ENCODE peak calls at places on chromosome 20, in eight cellular contexts. M is neural progenitor cell, I is PC-3, D is GM23338, Y is MM.1S, U is HCT116, S is GM23248, R is SK-N-SH. Z is an unnamed sample.

GRCh38 chr20:22492497-22492896 is 91.9 kb downstream of the FOXA2 start:
- DNase-seq in M (no peak), I (peak), D (no peak), Y (no peak), U (no peak), S (no peak), R (no peak), Z (no peak)

GRCh38 chr20:44619294-44619693 is 32.2 kb downstream of the ADA start:
- DNase-seq in M (no peak), I (no peak), D (no peak), Y (no peak), U (no peak), S (no peak), R (no peak), Z (no peak)

GRCh38 chr20:26209171-26209941 is 512.7 kb upstream of the ZNF337 start:
- DNase-seq in M (peak), I (no peak), D (peak), Y (no peak), U (no peak), S (peak), R (peak), Z (peak)

GRCh38 chr20:47336013-47336754 is 20.3 kb downstream of the ZMYND8 start:
- DNase-seq in M (no peak), I (no peak), D (no peak), Y (no peak), U (no peak), S (peak), R (no peak), Z (peak)

GRCh38 chr20:8589956-8590355 is 457.9 kb downstream of the PLCB1 start:
- DNase-seq in M (no peak), I (peak), D (no peak), Y (no peak), U (no peak), S (no peak), R (no peak), Z (no peak)

GRCh38 chr20:56943946-56944345 is 314.8 kb downstream of the TFAP2C start:
- DNase-seq in M (no peak), I (no peak), D (no peak), Y (no peak), U (no peak), S (no peak), R (no peak), Z (no peak)

GRCh38 chr20:63532449-63532971 is 4.7 kb downstream of the PTK6 start:
- DNase-seq in M (peak), I (no peak), D (no peak), Y (no peak), U (no peak), S (no peak), R (peak), Z (no peak)

GRCh38 chr20:35295674-35296073 is 3.4 kb upstream of the FAM83C start:
- DNase-seq in M (no peak), I (no peak), D (no peak), Y (no peak), U (no peak), S (no peak), R (no peak), Z (no peak)

GRCh38 chr20:4069741-4070140 is 54.4 kb upstream of the RNF24 start:
- DNase-seq in M (no peak), I (peak), D (no peak), Y (no peak), U (no peak), S (peak), R (no peak), Z (no peak)

GRCh38 chr20:23048283-23049200 is 930 bp downstream of the THBD start:
- DNase-seq in M (peak), I (peak), D (peak), Y (no peak), U (no peak), S (peak), R (no peak), Z (peak)

GRCh38 chr20:25277051-25277801 is 29.3 kb downstream of the PYGB start:
- DNase-seq in M (no peak), I (no peak), D (no peak), Y (no peak), U (no peak), S (no peak), R (no peak), Z (no peak)

GRCh38 chr20:35467339-35468224 is 12.2 kb downstream of the CEP250 start:
- DNase-seq in M (peak), I (peak), D (no peak), Y (no peak), U (peak), S (no peak), R (no peak), Z (peak)

GRCh38 chr20:38304845-38305447 is 990 bp downstream of the BPI start:
- DNase-seq in M (peak), I (peak), D (peak), Y (peak), U (peak), S (peak), R (peak), Z (no peak)

GRCh38 chr20:16541226-16541625 is 32.0 kb downstream of the KIF16B start:
- DNase-seq in M (no peak), I (no peak), D (no peak), Y (no peak), U (no peak), S (no peak), R (no peak), Z (no peak)

GRCh38 chr20:41598719-41599118 is 19.5 kb downstream of the CHD6 start:
- DNase-seq in M (no peak), I (no peak), D (no peak), Y (no peak), U (no peak), S (no peak), R (no peak), Z (no peak)

GRCh38 chr20:32301719-32302506 is 24.5 kb downstream of the KIF3B start:
- DNase-seq in M (no peak), I (no peak), D (no peak), Y (no peak), U (no peak), S (no peak), R (no peak), Z (no peak)

GRCh38 chr20:44692932-44693476 is 22.2 kb upstream of the CCN5 start:
- DNase-seq in M (no peak), I (peak), D (no peak), Y (no peak), U (peak), S (peak), R (no peak), Z (peak)

GRCh38 chr20:37192137-37192854 is 12.9 kb upstream of the MROH8 start:
- DNase-seq in M (peak), I (peak), D (peak), Y (peak), U (peak), S (peak), R (peak), Z (peak)

GRCh38 chr20:56373942-56374341 is 15.2 kb downstream of the FAM210B start:
- DNase-seq in M (no peak), I (peak), D (no peak), Y (no peak), U (no peak), S (peak), R (no peak), Z (peak)

GRCh38 chr20:43925786-43926185 is 11.1 kb downstream of the TOX2 start:
- DNase-seq in M (no peak), I (peak), D (no peak), Y (no peak), U (no peak), S (peak), R (peak), Z (no peak)

GRCh38 chr20:4083103-4083864 is 67.9 kb upstream of the RNF24 start:
- DNase-seq in M (no peak), I (no peak), D (peak), Y (no peak), U (no peak), S (no peak), R (no peak), Z (no peak)

GRCh38 chr20:63652192-63652980 is 838 bp downstream of the STMN3 start:
- DNase-seq in M (peak), I (no peak), D (peak), Y (no peak), U (no peak), S (peak), R (peak), Z (peak)

GRCh38 chr20:37699202-37699601 is 5.4 kb downstream of the CTNNBL1 start:
- DNase-seq in M (no peak), I (no peak), D (no peak), Y (peak), U (no peak), S (no peak), R (peak), Z (no peak)

GRCh38 chr20:6122111-6122872 is 538 bp downstream of the FERMT1 start:
- DNase-seq in M (peak), I (peak), D (peak), Y (peak), U (no peak), S (peak), R (no peak), Z (peak)

GRCh38 chr20:38307371-38308046 is 3.6 kb downstream of the BPI start:
- DNase-seq in M (peak), I (no peak), D (no peak), Y (no peak), U (no peak), S (peak), R (no peak), Z (no peak)

GRCh38 chr20:9602834-9603173 is 88.4 kb downstream of the LAMP5 start:
- DNase-seq in M (no peak), I (no peak), D (no peak), Y (no peak), U (no peak), S (no peak), R (no peak), Z (no peak)
- TF ChIP-seq EZH2phosphoT487 in M (no peak), I (no peak), D (no peak), Y (no peak), U (no peak), S (no peak), R (no peak), Z (no peak)

GRCh38 chr20:59161626-59162170 is 1.9 kb upstream of the ZNF831 start:
- DNase-seq in M (no peak), I (no peak), D (no peak), Y (no peak), U (no peak), S (no peak), R (no peak), Z (no peak)

GRCh38 chr20:59164681-59165388 is 1.2 kb downstream of the ZNF831 start:
- DNase-seq in M (no peak), I (no peak), D (no peak), Y (no peak), U (no peak), S (no peak), R (no peak), Z (no peak)

GRCh38 chr20:59165794-59166709 is 2.4 kb downstream of the ZNF831 start:
- DNase-seq in M (no peak), I (no peak), D (no peak), Y (no peak), U (no peak), S (no peak), R (no peak), Z (no peak)

GRCh38 chr20:59165389-59165785 is 1.8 kb downstream of the ZNF831 start:
- DNase-seq in M (no peak), I (no peak), D (no peak), Y (no peak), U (no peak), S (no peak), R (no peak), Z (peak)

GRCh38 chr20:59163641-59164530 is at the start of gene ZNF831:
- DNase-seq in M (no peak), I (no peak), D (no peak), Y (no peak), U (no peak), S (no peak), R (no peak), Z (no peak)
- TF ChIP-seq EZH2phosphoT487 in M (no peak), I (no peak), D (no peak), Y (no peak), U (no peak), S (no peak), R (no peak), Z (no peak)

DNA sequence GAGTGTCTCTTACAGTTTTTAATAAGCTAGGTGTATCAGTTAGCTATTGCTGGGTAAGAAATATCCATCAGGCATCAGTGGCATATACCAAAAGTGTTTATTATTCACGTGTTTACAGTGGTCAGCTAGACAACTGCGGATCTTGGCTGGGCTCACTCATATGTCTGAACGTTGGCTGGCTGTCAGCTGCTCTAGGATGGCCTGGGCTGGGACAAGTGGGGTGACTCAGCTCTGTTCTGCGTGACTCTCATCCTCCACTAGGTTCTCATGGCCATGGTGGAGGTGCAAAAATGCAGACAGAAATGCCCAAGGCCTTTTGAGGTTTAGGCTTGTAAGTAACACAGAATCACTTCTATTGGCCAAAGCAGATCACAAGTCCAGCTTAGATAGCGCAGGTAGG is 22.0 kb downstream of the ZNF341 start:
- DNase-seq in M (no peak), I (peak), D (no peak), Y (no peak), U (no peak), S (peak), R (no peak), Z (no peak)
- TF ChIP-seq EZH2phosphoT487 in M (no peak), I (no peak), D (no peak), Y (no peak), U (no peak), S (no peak), R (no peak), Z (no peak)

GRCh38 chr20:11791316-11792228 is 126.1 kb upstream of the BTBD3 start:
- DNase-seq in M (no peak), I (peak), D (peak), Y (no peak), U (no peak), S (no peak), R (no peak), Z (peak)
- TF ChIP-seq EZH2phosphoT487 in M (no peak), I (no peak), D (no peak), Y (no peak), U (no peak), S (no peak), R (no peak), Z (no peak)

GRCh38 chr20:504632-505075 is 38.9 kb downstream of the CSNK2A1 start:
- DNase-seq in M (no peak), I (peak), D (no peak), Y (no peak), U (no peak), S (no peak), R (no peak), Z (peak)
- TF ChIP-seq EZH2phosphoT487 in M (no peak), I (no peak), D (no peak), Y (no peak), U (no peak), S (no peak), R (no peak), Z (no peak)

GRCh38 chr20:59585714-59586404 is 18.5 kb upstream of the PHACTR3 start:
- DNase-seq in M (no peak), I (no peak), D (no peak), Y (no peak), U (no peak), S (no peak), R (no peak), Z (no peak)

GRCh38 chr20:59581983-59582679 is 22.2 kb upstream of the PHACTR3 start:
- DNase-seq in M (no peak), I (no peak), D (no peak), Y (no peak), U (no peak), S (no peak), R (no peak), Z (no peak)

GRCh38 chr20:59586613-59587012 is 17.7 kb upstream of the PHACTR3 start:
- DNase-seq in M (no peak), I (no peak), D (no peak), Y (no peak), U (no peak), S (no peak), R (no peak), Z (no peak)

GRCh38 chr20:59583428-59584277 is 20.7 kb upstream of the PHACTR3 start:
- DNase-seq in M (no peak), I (no peak), D (no peak), Y (no peak), U (no peak), S (peak), R (no peak), Z (no peak)

GRCh38 chr20:59584278-59584925 is 19.9 kb upstream of the PHACTR3 start:
- DNase-seq in M (no peak), I (no peak), D (no peak), Y (no peak), U (no peak), S (no peak), R (no peak), Z (no peak)
- TF ChIP-seq EZH2phosphoT487 in M (no peak), I (no peak), D (no peak), Y (no peak), U (no peak), S (no peak), R (no peak), Z (no peak)

DNA sequence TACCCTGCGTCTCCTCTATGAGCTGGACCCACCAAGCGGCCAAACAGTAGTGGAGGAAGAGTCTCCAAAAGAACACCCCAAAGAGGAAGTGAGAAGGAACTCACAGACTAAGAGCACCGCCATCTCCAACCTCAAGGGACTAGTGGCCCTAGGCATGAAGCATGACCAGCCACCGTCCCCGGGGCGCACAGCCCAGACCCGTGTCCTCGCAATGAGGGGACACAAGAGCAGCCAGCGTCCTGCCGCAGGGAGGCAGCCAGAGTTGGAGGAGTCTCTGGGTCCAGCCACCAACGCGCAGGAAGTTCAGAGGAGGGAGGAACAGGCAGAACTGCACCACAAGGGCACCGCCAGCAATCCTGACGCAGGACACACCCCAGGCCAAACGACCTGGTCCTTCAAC is 72.6 kb downstream of the TAF4 start:
- DNase-seq in M (no peak), I (no peak), D (no peak), Y (no peak), U (no peak), S (no peak), R (no peak), Z (no peak)
- TF ChIP-seq EZH2phosphoT487 in M (no peak), I (no peak), D (no peak), Y (no peak), U (no peak), S (no peak), R (no peak), Z (no peak)

GRCh38 chr20:50434653-50435396 is 75.4 kb upstream of the PTPN1 start:
- DNase-seq in M (no peak), I (peak), D (no peak), Y (no peak), U (no peak), S (peak), R (no peak), Z (no peak)
- TF ChIP-seq EZH2phosphoT487 in M (no peak), I (no peak), D (no peak), Y (no peak), U (no peak), S (no peak), R (no peak), Z (no peak)

GRCh38 chr20:51529758-51530157 is 12.8 kb downstream of the NFATC2 start:
- DNase-seq in M (no peak), I (no peak), D (no peak), Y (no peak), U (no peak), S (no peak), R (no peak), Z (no peak)
- TF ChIP-seq EZH2phosphoT487 in M (no peak), I (no peak), D (no peak), Y (no peak), U (no peak), S (no peak), R (no peak), Z (no peak)

Z was measured in hepatocyte.